ENCODE peak calls at places on chromosomes 16 and 17, in six cellular contexts. One of them, this sample, is unnamed.

GRCh38 chr17:12457493-12457892 is 208.2 kb upstream of the MYOCD start:
- DNase-seq in SJSA1: no peak
- DNase-seq in NCI-H1694 treated with DMSO at 0.1 percent for 48 hours: no peak
- DNase-seq in substantia nigra: no peak
- DNase-seq in right cardiac atrium: no peak
- DNase-seq in left ventricle myocardium inferior: no peak
- DNase-seq in this sample: peak

GRCh38 chr16:10957771-10958486 is 13.6 kb downstream of the CLEC16A start:
- DNase-seq in SJSA1: no peak
- DNase-seq in NCI-H1694 treated with DMSO at 0.1 percent for 48 hours: no peak
- DNase-seq in substantia nigra: no peak
- DNase-seq in right cardiac atrium: no peak
- DNase-seq in left ventricle myocardium inferior: no peak
- DNase-seq in this sample: no peak

GRCh38 chr16:27918755-27919154 is 144.8 kb downstream of the GSG1L start:
- DNase-seq in SJSA1: no peak
- DNase-seq in NCI-H1694 treated with DMSO at 0.1 percent for 48 hours: no peak
- DNase-seq in substantia nigra: no peak
- DNase-seq in right cardiac atrium: no peak
- DNase-seq in left ventricle myocardium inferior: no peak
- DNase-seq in this sample: no peak

GRCh38 chr16:50360033-50360778 is 8.6 kb downstream of the BRD7 start:
- DNase-seq in SJSA1: no peak
- DNase-seq in NCI-H1694 treated with DMSO at 0.1 percent for 48 hours: no peak
- DNase-seq in substantia nigra: no peak
- DNase-seq in right cardiac atrium: no peak
- DNase-seq in left ventricle myocardium inferior: no peak
- DNase-seq in this sample: peak

GRCh38 chr16:87570938-87571867 is 31.1 kb upstream of the JPH3 start:
- DNase-seq in SJSA1: no peak
- DNase-seq in NCI-H1694 treated with DMSO at 0.1 percent for 48 hours: no peak
- DNase-seq in substantia nigra: peak
- DNase-seq in right cardiac atrium: peak
- DNase-seq in left ventricle myocardium inferior: peak
- DNase-seq in this sample: peak

GRCh38 chr17:48478224-48479013 is 48.4 kb upstream of the SKAP1 start:
- DNase-seq in SJSA1: no peak
- DNase-seq in NCI-H1694 treated with DMSO at 0.1 percent for 48 hours: no peak
- DNase-seq in substantia nigra: no peak
- DNase-seq in right cardiac atrium: no peak
- DNase-seq in left ventricle myocardium inferior: no peak
- DNase-seq in this sample: no peak

GRCh38 chr16:14354561-14355351 is 275.3 kb downstream of the PARN start:
- DNase-seq in SJSA1: no peak
- DNase-seq in NCI-H1694 treated with DMSO at 0.1 percent for 48 hours: peak
- DNase-seq in substantia nigra: no peak
- DNase-seq in right cardiac atrium: no peak
- DNase-seq in left ventricle myocardium inferior: no peak
- DNase-seq in this sample: peak

GRCh38 chr16:8173111-8173644 is 417.1 kb downstream of the TMEM114 start:
- DNase-seq in SJSA1: peak
- DNase-seq in NCI-H1694 treated with DMSO at 0.1 percent for 48 hours: peak
- DNase-seq in substantia nigra: peak
- DNase-seq in right cardiac atrium: peak
- DNase-seq in left ventricle myocardium inferior: peak
- DNase-seq in this sample: peak

GRCh38 chr17:30921544-30922196 is at the start of gene ADAP2:
- DNase-seq in SJSA1: no peak
- DNase-seq in NCI-H1694 treated with DMSO at 0.1 percent for 48 hours: no peak
- DNase-seq in substantia nigra: no peak
- DNase-seq in right cardiac atrium: peak
- DNase-seq in left ventricle myocardium inferior: peak
- DNase-seq in this sample: no peak

GRCh38 chr16:79328327-79329162 is 272.0 kb downstream of the MAF start:
- DNase-seq in SJSA1: no peak
- DNase-seq in NCI-H1694 treated with DMSO at 0.1 percent for 48 hours: no peak
- DNase-seq in substantia nigra: peak
- DNase-seq in right cardiac atrium: no peak
- DNase-seq in left ventricle myocardium inferior: no peak
- DNase-seq in this sample: no peak

GRCh38 chr17:80940171-80941123 is 51.2 kb upstream of the CHMP6 start:
- DNase-seq in SJSA1: no peak
- DNase-seq in NCI-H1694 treated with DMSO at 0.1 percent for 48 hours: no peak
- DNase-seq in substantia nigra: no peak
- DNase-seq in right cardiac atrium: peak
- DNase-seq in left ventricle myocardium inferior: no peak
- DNase-seq in this sample: no peak

This sample was measured in foreskin fibroblast.